ENCODE peak calls at places on chromosomes 4 and X, in six cellular contexts. J is fibroblast of villous mesenchyme, W is WTC11, R is pancreas, D is MCF 10A, A is lower leg skin. Y is an unnamed sample.

GRCh38 chrX:118698516-118699247 is 28.7 kb upstream of the IL13RA1 start:
- DNase-seq in J (no peak), W (no peak), R (no peak), D (no peak), A (no peak), Y (no peak)

GRCh38 chr4:7234355-7235029 is 42.2 kb downstream of the SORCS2 start:
- DNase-seq in J (no peak), W (no peak), R (no peak), D (no peak), A (no peak), Y (no peak)

GRCh38 chr4:77193511-77194236 is 36.7 kb downstream of the CCNG2 start:
- DNase-seq in J (no peak), W (peak; percentile 84), R (no peak), D (no peak), A (peak; percentile 55), Y (no peak)

GRCh38 chr4:112036881-112037280 is 108.4 kb upstream of the FAM241A start:
- DNase-seq in J (peak; percentile 10), W (no peak), R (no peak), D (no peak), A (no peak), Y (no peak)

GRCh38 chr4:138450546-138450945 is 208.4 kb upstream of the SLC7A11 start:
- DNase-seq in J (no peak), W (no peak), R (no peak), D (no peak), A (no peak), Y (no peak)

GRCh38 chr4:6019316-6020263 is 1.4 kb upstream of the C4orf50 start:
- DNase-seq in J (peak; percentile 26), W (peak; percentile 76), R (peak; percentile 20), D (peak; percentile 59), A (peak; percentile 30), Y (no peak)

GRCh38 chr4:160247091-160247656 is 1144.3 kb downstream of the RAPGEF2 start:
- DNase-seq in J (no peak), W (no peak), R (no peak), D (no peak), A (no peak), Y (no peak)

GRCh38 chrX:28223469-28223868 is 242.2 kb upstream of the DCAF8L1 start:
- DNase-seq in J (no peak), W (no peak), R (no peak), D (no peak), A (no peak), Y (no peak)

GRCh38 chr4:132114885-132115284 is 1034.2 kb upstream of the PCDH10 start:
- DNase-seq in J (no peak), W (no peak), R (no peak), D (no peak), A (no peak), Y (no peak)

GRCh38 chr4:185244763-185245162 is 35.4 kb downstream of the SNX25 start:
- DNase-seq in J (peak; percentile 36), W (no peak), R (no peak), D (no peak), A (peak; percentile 25), Y (no peak)

GRCh38 chr4:166324321-166324720 is 451.3 kb downstream of the TLL1 start:
- DNase-seq in J (peak; percentile 3), W (peak; percentile 61), R (no peak), D (peak; percentile 39), A (no peak), Y (no peak)
- TF ChIP-seq CTCF in J (peak; percentile 17), W (peak; percentile 69), R (no peak), D (peak; percentile 21), A (no peak), Y (peak; percentile 62)

DNA sequence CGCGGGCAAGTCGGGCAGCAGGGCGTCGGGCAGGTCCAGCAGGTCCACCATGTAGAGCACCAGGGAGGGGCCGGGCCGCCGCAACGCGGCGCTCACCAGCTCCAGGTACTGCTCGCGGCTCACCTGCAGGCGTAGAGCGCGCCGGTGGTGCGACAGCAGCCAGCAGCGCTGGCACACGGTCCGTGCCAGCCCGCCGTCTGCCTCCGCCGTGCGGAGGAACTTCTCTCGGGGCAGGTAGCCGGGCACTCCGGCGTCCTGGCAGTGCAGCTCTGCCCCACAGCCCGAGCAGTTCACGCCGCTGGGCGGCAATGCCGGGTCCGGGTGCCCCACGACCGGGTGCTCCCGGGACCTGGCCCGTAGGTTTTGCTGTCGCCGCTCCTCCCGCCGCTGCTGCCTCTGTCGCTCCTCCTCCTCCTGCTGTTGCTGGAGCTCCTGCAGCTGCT is 507 bp downstream of the NOA1 start:
- DNase-seq in J (no peak), W (peak; percentile 76), R (peak; percentile 73), D (peak; percentile 47), A (peak; percentile 19), Y (peak; percentile 75)
- TF ChIP-seq CTCF in J (peak; percentile 21), W (no peak), R (no peak), D (no peak), A (no peak), Y (peak; percentile 30)

GRCh38 chr4:44704673-44705072 is 21.7 kb downstream of the GNPDA2 start:
- DNase-seq in J (no peak), W (no peak), R (no peak), D (no peak), A (no peak), Y (no peak)

GRCh38 chr4:44701037-44701436 is 22.8 kb downstream of the GUF1 start:
- DNase-seq in J (no peak), W (no peak), R (no peak), D (no peak), A (no peak), Y (no peak)

GRCh38 chr4:44700427-44700826 is 22.2 kb downstream of the GUF1 start:
- DNase-seq in J (no peak), W (no peak), R (no peak), D (no peak), A (no peak), Y (no peak)
- TF ChIP-seq CTCF in J (no peak), W (no peak), R (no peak), D (no peak), A (no peak), Y (no peak)

GRCh38 chrX:15242899-15243555 is 26.9 kb downstream of the ASB9 start:
- DNase-seq in J (peak; percentile 74), W (no peak), R (no peak), D (peak; percentile 68), A (no peak), Y (no peak)
- TF ChIP-seq CTCF in J (peak; percentile 55), W (peak; percentile 16), R (peak; percentile 26), D (peak; percentile 52), A (no peak), Y (peak; percentile 77)

Y was measured in type B pancreatic cell.